ENCODE peak calls at places on chromosomes 5 and 9, in six cellular contexts. J is IMR-90; B is CD4-positive, alpha-beta T cell; V is endothelial cell of umbilical vein; O is psoas muscle; R is spleen. H is an unnamed sample.
A peak's percentile ranks its signal among the peaks of the same experiment; 100 is the strongest.

GRCh38 chr5:125848746-125849145 is 574.5 kb upstream of the GRAMD2B start:
- DNase-seq in B (no peak), O (no peak), V (no peak), J (no peak), R (no peak), H (no peak)

GRCh38 chr9:18362901-18363685 is 110.9 kb upstream of the ADAMTSL1 start:
- DNase-seq in O (no peak), R (no peak), B (no peak), V (peak; percentile 82), J (peak; percentile 74), H (no peak)

GRCh38 chr5:68409259-68409658 is 193.7 kb downstream of the PIK3R1 start:
- DNase-seq in O (no peak), B (no peak), J (peak; percentile 55), V (no peak), R (no peak), H (no peak)

GRCh38 chr9:114307323-114308250 is 15.3 kb upstream of the ORM1 start:
- DNase-seq in R (peak; percentile 28), B (peak; percentile 8), O (no peak), V (no peak), J (peak; percentile 71), H (no peak)

GRCh38 chr9:135928074-135928730 is 20.9 kb upstream of the CAMSAP1 start:
- DNase-seq in R (no peak), B (no peak), O (no peak), J (no peak), V (no peak), H (no peak)

GRCh38 chr9:18058564-18058963 is 415.4 kb upstream of the ADAMTSL1 start:
- DNase-seq in B (no peak), O (no peak), R (no peak), J (no peak), V (no peak), H (no peak)

GRCh38 chr5:170184007-170184687 is 48.6 kb upstream of the C5orf58 start:
- DNase-seq in B (peak; percentile 39), J (peak; percentile 37), O (peak; percentile 19), R (peak; percentile 83), V (peak; percentile 65), H (no peak)

GRCh38 chr5:176337913-176338312 is 23.7 kb downstream of the KIAA1191 start:
- DNase-seq in O (no peak), J (no peak), B (no peak), V (no peak), R (no peak), H (no peak)

GRCh38 chr5:108259306-108259705 is 122.6 kb downstream of the FBXL17 start:
- DNase-seq in B (no peak), V (peak; percentile 85), R (no peak), J (peak; percentile 53), O (no peak), H (no peak)

GRCh38 chr5:2109566-2109965 is 226.8 kb upstream of the IRX4 start:
- DNase-seq in R (no peak), J (no peak), V (no peak), B (no peak), O (no peak), H (no peak)

GRCh38 chr5:103929310-103930003 is 366.9 kb upstream of the NUDT12 start:
- DNase-seq in J (no peak), O (no peak), R (no peak), B (no peak), V (no peak), H (no peak)

GRCh38 chr9:115034801-115035200 is 83.2 kb downstream of the TNC start:
- DNase-seq in J (peak; percentile 90), B (no peak), V (no peak), O (no peak), R (no peak), H (no peak)

GRCh38 chr9:35114921-35115341 is 731 bp downstream of the ATOSB start:
- DNase-seq in B (no peak), V (peak; percentile 47), R (peak; percentile 91), O (peak; percentile 64), J (no peak), H (no peak)

GRCh38 chr5:68746220-68747076 is 347.4 kb upstream of the SLC30A5 start:
- DNase-seq in V (no peak), O (no peak), R (no peak), B (no peak), J (no peak), H (no peak)

GRCh38 chr9:98900725-98901124 is 43.0 kb upstream of the COL15A1 start:
- DNase-seq in V (no peak), J (no peak), O (no peak), R (no peak), B (no peak), H (no peak)

GRCh38 chr5:86546582-86546981 is 71.2 kb upstream of the COX7C start:
- DNase-seq in B (no peak), O (no peak), V (no peak), R (no peak), J (no peak), H (no peak)

GRCh38 chr5:54440456-54440893 is 15.0 kb upstream of the HSPB3 start:
- DNase-seq in O (no peak), V (no peak), J (no peak), B (no peak), R (no peak), H (no peak)

GRCh38 chr9:37392272-37392671 is 30.2 kb upstream of the GRHPR start:
- DNase-seq in R (no peak), V (no peak), J (no peak), B (no peak), O (no peak), H (no peak)

GRCh38 chr9:110980261-110980660 is 58.0 kb downstream of the LPAR1 start:
- DNase-seq in O (no peak), R (no peak), J (no peak), B (no peak), V (no peak), H (no peak)
- H3K27ac ChIP-seq in O (no peak overlapping the region), R (no peak overlapping the region), J (no peak overlapping the region), B (no peak overlapping the region), V (no peak overlapping the region), H (no peak overlapping the region)

GRCh38 chr9:120926397-120926928 is at the start of gene TRAF1:
- DNase-seq in R (peak; percentile 86), B (no peak), O (no peak), V (no peak), J (peak; percentile 45), H (no peak)
- H3K27ac ChIP-seq in R (peak within 1 kb of the TSS; percentile 92), B (peak within 1 kb of the TSS; percentile 100), O (no peak within 1 kb of the TSS), V (peak within 1 kb of the TSS; percentile 52), J (peak within 1 kb of the TSS; percentile 49), H (peak within 1 kb of the TSS; percentile 96)

GRCh38 chr9:77661696-77662095 is 13.6 kb upstream of the GNA14 start:
- DNase-seq in V (no peak), J (no peak), B (no peak), R (no peak), O (no peak), H (no peak)

GRCh38 chr9:77659926-77660325 is 11.8 kb upstream of the GNA14 start:
- DNase-seq in J (no peak), R (no peak), O (no peak), V (no peak), B (no peak), H (no peak)

GRCh38 chr9:77667151-77667550 is 19.0 kb upstream of the GNA14 start:
- DNase-seq in O (no peak), B (no peak), R (no peak), V (no peak), J (no peak), H (no peak)

DNA sequence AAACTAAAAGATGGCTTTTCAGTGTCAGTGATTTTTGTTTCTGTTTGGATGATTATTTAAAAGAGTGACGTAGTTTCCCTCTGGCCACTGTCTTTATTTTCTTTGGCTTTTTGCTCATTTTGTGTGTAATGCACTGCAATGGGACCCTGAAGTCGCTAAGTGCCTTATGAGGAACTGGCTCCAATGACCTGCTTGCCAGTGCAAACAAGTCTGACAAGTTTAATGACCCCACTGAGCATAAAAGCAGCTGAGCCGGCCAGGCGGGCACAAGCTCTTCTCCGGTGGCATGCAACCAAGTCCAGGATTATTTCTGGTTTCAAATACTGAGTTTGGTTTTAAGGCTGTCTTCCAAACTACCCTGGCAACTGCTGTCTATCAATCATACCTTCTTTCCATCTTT is 15.6 kb upstream of the GNA14 start:
- DNase-seq in J (peak; percentile 16), O (peak; percentile 19), B (no peak), V (peak; percentile 78), R (no peak), H (no peak)
- H3K27ac ChIP-seq in J (no peak overlapping the region), O (no peak overlapping the region), B (no peak overlapping the region), V (no peak overlapping the region), R (no peak overlapping the region), H (no peak overlapping the region)

DNA sequence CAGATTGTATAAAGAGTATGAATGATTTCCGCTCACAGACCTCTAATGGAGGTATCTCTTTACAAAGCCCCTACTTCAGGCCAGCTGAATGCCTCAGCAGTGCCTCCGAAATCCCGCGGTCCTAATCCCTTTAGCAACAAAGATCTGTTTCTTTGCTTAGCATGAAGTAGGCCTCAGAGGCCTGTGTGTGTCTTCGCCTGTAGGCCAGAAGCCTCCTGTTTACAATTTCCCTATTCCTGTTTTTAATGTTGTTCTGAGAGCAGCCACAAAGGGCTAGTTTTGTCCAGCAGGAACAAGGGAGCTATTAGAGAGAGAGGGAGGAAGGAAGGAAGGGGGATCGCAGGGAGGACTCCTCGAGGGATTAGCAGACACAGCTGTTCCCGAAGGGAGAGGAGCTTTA is 166.4 kb upstream of the SPRY4 start:
- DNase-seq in B (no peak), V (peak; percentile 40), J (no peak), O (no peak), R (no peak), H (no peak)
- H3K27ac ChIP-seq in B (no peak overlapping the region), V (no peak overlapping the region), J (no peak overlapping the region), O (peak overlapping the region; percentile 41), R (peak overlapping the region; percentile 21), H (no peak overlapping the region)

GRCh38 chr5:21236896-21237830 is 1249.2 kb upstream of the CDH18 start:
- DNase-seq in V (peak; percentile 62), R (no peak), B (no peak), O (no peak), J (no peak), H (no peak)
- H3K27ac ChIP-seq in V (peak overlapping the region; percentile 48), R (no peak overlapping the region), B (no peak overlapping the region), O (no peak overlapping the region), J (no peak overlapping the region), H (peak overlapping the region; percentile 24)